ENCODE peak calls at places on chromosomes 6 and 20, in five cellular contexts. L is stimulated activated CD4-positive, alpha-beta T cell treated with anti-CD3 and anti-CD28 coated beads, TNF-alpha, amount 100 ng/mL, for 4 hours; O is NCI-H2029; Y is head of caudate nucleus; P is tibial artery. U is an unnamed sample.
A peak's percentile ranks its signal among the peaks of the same experiment; 100 is the strongest.

GRCh38 chr6:1420382-1420781 is 31.0 kb downstream of the FOXF2 start:
- DNase-seq in L (no peak), P (no peak), Y (no peak), O (no peak), U (no peak)

GRCh38 chr6:84399003-84399402 is 171.6 kb upstream of the CEP162 start:
- DNase-seq in P (no peak), L (no peak), O (no peak), Y (no peak), U (no peak)

GRCh38 chr20:37921341-37921929 is 18.5 kb downstream of the VSTM2L start:
- DNase-seq in L (no peak), P (no peak), Y (no peak), O (no peak), U (no peak)

GRCh38 chr6:23269436-23269835 is 700.1 kb downstream of the HDGFL1 start:
- DNase-seq in L (no peak), P (no peak), Y (no peak), O (no peak), U (no peak)

GRCh38 chr6:6654599-6655575 is 66.4 kb downstream of the LY86 start:
- DNase-seq in Y (no peak), L (peak; percentile 27), O (no peak), P (peak; percentile 37), U (peak; percentile 74)

GRCh38 chr20:20593447-20594170 is 118.8 kb downstream of the RALGAPA2 start:
- DNase-seq in Y (peak; percentile 39), P (no peak), O (peak; percentile 39), L (no peak), U (no peak)

GRCh38 chr6:139706949-139707348 is 332.5 kb upstream of the CITED2 start:
- DNase-seq in P (no peak), Y (no peak), L (no peak), O (no peak), U (no peak)

GRCh38 chr6:154113392-154113791 is 74.4 kb downstream of the OPRM1 start:
- DNase-seq in Y (no peak), P (no peak), L (no peak), O (no peak), U (no peak)

GRCh38 chr20:53495357-53495756 is 98.3 kb downstream of the ZNF217 start:
- DNase-seq in O (no peak), Y (no peak), P (no peak), L (no peak), U (no peak)

GRCh38 chr6:138662474-138662873 is 111.1 kb upstream of the CCDC28A start:
- DNase-seq in P (no peak), L (no peak), O (no peak), Y (no peak), U (no peak)

GRCh38 chr6:148521586-148521985 is 178.9 kb downstream of the SASH1 start:
- DNase-seq in L (no peak), P (no peak), Y (no peak), O (no peak), U (no peak)

GRCh38 chr6:167851349-167851952 is 24.7 kb downstream of the AFDN start:
- DNase-seq in O (peak; percentile 27), L (no peak), P (no peak), Y (no peak), U (no peak)

GRCh38 chr6:73923899-73924485 is 228.0 kb downstream of the CD109 start:
- DNase-seq in O (no peak), P (peak; percentile 27), Y (no peak), L (no peak), U (no peak)

GRCh38 chr20:62938105-62938888 is at the start of gene GID8:
- DNase-seq in O (no peak), P (no peak), Y (no peak), L (no peak), U (no peak)

GRCh38 chr6:31375699-31376098 is 18.7 kb upstream of the HLA-B start:
- DNase-seq in P (no peak), L (no peak), Y (no peak), O (no peak), U (no peak)

GRCh38 chr6:15985354-15985995 is 143.4 kb upstream of the MYLIP start:
- DNase-seq in L (no peak), O (peak; percentile 88), P (no peak), Y (no peak), U (no peak)

GRCh38 chr6:14981960-14982359 is 263.9 kb upstream of the JARID2 start:
- DNase-seq in O (no peak), P (no peak), Y (no peak), L (no peak), U (no peak)

GRCh38 chr6:77463881-77464867 is 883 bp upstream of the HTR1B start:
- DNase-seq in P (no peak), L (no peak), O (no peak), Y (peak; percentile 59), U (no peak)

GRCh38 chr20:2911200-2911599 is 37.9 kb downstream of the PTPRA start:
- DNase-seq in L (no peak), P (no peak), O (no peak), Y (no peak), U (no peak)

GRCh38 chr6:125300992-125301434 is 754 bp downstream of the HDDC2 start:
- DNase-seq in L (no peak), O (no peak), Y (no peak), P (peak; percentile 36), U (no peak)

GRCh38 chr6:160081398-160081797 is 40.2 kb upstream of the SLC22A1 start:
- DNase-seq in L (no peak), P (no peak), Y (no peak), O (no peak), U (peak; percentile 12)

GRCh38 chr6:142112451-142113061 is 20.2 kb upstream of the GJE1 start:
- DNase-seq in Y (peak; percentile 78), L (peak; percentile 14), P (peak; percentile 57), O (peak; percentile 57), U (peak; percentile 82)

GRCh38 chr6:47651505-47651944 is 46.9 kb upstream of the ADGRF4 start:
- DNase-seq in L (no peak), P (no peak), O (no peak), Y (no peak), U (no peak)

GRCh38 chr6:56671651-56672461 is 29.2 kb upstream of the DST start:
- DNase-seq in L (no peak), O (no peak), Y (peak; percentile 83), P (peak; percentile 58), U (no peak)

GRCh38 chr6:35629876-35630378 is 58.8 kb downstream of the FKBP5 start:
- DNase-seq in L (no peak), O (no peak), P (no peak), Y (no peak), U (no peak)

GRCh38 chr6:140174509-140174908 is 800.1 kb upstream of the CITED2 start:
- DNase-seq in Y (no peak), L (no peak), O (no peak), P (no peak), U (no peak)

GRCh38 chr6:82246802-82247633 is 526 bp downstream of the IBTK start:
- DNase-seq in O (peak; percentile 24), L (no peak), P (peak; percentile 58), Y (peak; percentile 58), U (no peak)

GRCh38 chr6:26432622-26433021 is 7.7 kb upstream of the BTN3A3 start:
- DNase-seq in L (no peak), O (no peak), P (peak; percentile 28), Y (no peak), U (no peak)

GRCh38 chr6:15044146-15044882 is 201.6 kb upstream of the JARID2 start:
- DNase-seq in L (no peak), Y (no peak), P (no peak), O (no peak), U (no peak)

GRCh38 chr6:110523461-110524021 is 47.1 kb upstream of the SLC22A16 start:
- DNase-seq in O (no peak), P (no peak), L (no peak), Y (no peak), U (no peak)

U was measured in posterior vena cava.